ENCODE peak calls at places on chromosomes 5 and 9, in six cellular contexts. E is nephron progenitor cell; Q is activated CD8-positive, alpha-beta T cell treated with anti-CD3 and anti-CD28 coated beads for 36 hours; C is HFFc6; L is progenitor cell of endocrine pancreas; Z is type B pancreatic cell. T is an unnamed sample.

GRCh38 chr5:50553560-50553984 is 112.5 kb upstream of the EMB start:
- DNase-seq in E (no peak), Q (no peak), C (no peak), L (no peak), Z (no peak), T (peak; percentile 31)

GRCh38 chr5:32390819-32391591 is 53.5 kb downstream of the ZFR start:
- DNase-seq in E (no peak), Q (no peak), C (peak; percentile 91), L (no peak), Z (no peak), T (no peak)

GRCh38 chr9:113511047-113511521 is 47.6 kb downstream of the RGS3 start:
- DNase-seq in E (no peak), Q (no peak), C (no peak), L (no peak), Z (no peak), T (peak; percentile 9)

GRCh38 chr5:141919218-141920129 is 4.2 kb upstream of the DELE1 start:
- DNase-seq in E (no peak), Q (no peak), C (no peak), L (no peak), Z (no peak), T (no peak)

GRCh38 chr9:83933804-83934203 is 12.6 kb upstream of the KIF27 start:
- DNase-seq in E (no peak), Q (no peak), C (no peak), L (no peak), Z (no peak), T (no peak)

GRCh38 chr9:89660286-89660685 is 55.5 kb downstream of the GADD45G start:
- DNase-seq in E (no peak), Q (no peak), C (no peak), L (no peak), Z (no peak), T (no peak)

GRCh38 chr9:124721109-124721850 is 49.8 kb downstream of the NR6A1 start:
- DNase-seq in E (no peak), Q (no peak), C (peak; percentile 81), L (no peak), Z (no peak), T (no peak)

GRCh38 chr5:63719147-63719546 is 243.1 kb downstream of the HTR1A start:
- DNase-seq in E (no peak), Q (no peak), C (no peak), L (no peak), Z (no peak), T (no peak)

GRCh38 chr5:136062563-136063274 is 33.9 kb downstream of the TGFBI start:
- DNase-seq in E (no peak), Q (peak; percentile 34), C (peak; percentile 57), L (no peak), Z (peak; percentile 16), T (peak; percentile 55)

GRCh38 chr5:157593036-157593435 is 17.5 kb upstream of the ADAM19 start:
- DNase-seq in E (no peak), Q (no peak), C (no peak), L (no peak), Z (no peak), T (no peak)

GRCh38 chr9:22203371-22204138 is 194.4 kb upstream of the CDKN2B start:
- DNase-seq in E (no peak), Q (no peak), C (no peak), L (no peak), Z (no peak), T (no peak)

GRCh38 chr5:158976035-158976434 is 123.7 kb downstream of the EBF1 start:
- DNase-seq in E (no peak), Q (no peak), C (peak; percentile 15), L (no peak), Z (no peak), T (no peak)

GRCh38 chr5:89260254-89260653 is 377.3 kb upstream of the MEF2C start:
- DNase-seq in E (no peak), Q (no peak), C (peak; percentile 8), L (no peak), Z (no peak), T (peak; percentile 7)
- TF ChIP-seq CTCF in E (no peak), Q (no peak), C (peak; percentile 42), L (no peak), Z (no peak), T (no peak)

GRCh38 chr9:130994546-130995398 is 14.2 kb upstream of the LAMC3 start:
- DNase-seq in E (no peak), Q (no peak), C (no peak), L (no peak), Z (no peak), T (no peak)
- TF ChIP-seq CTCF in E (no peak), Q (no peak), C (no peak), L (no peak), Z (no peak), T (no peak)

GRCh38 chr9:91192785-91193657 is 168.7 kb downstream of the AUH start:
- DNase-seq in E (peak; percentile 61), Q (peak; percentile 92), C (peak; percentile 99), L (peak; percentile 30), Z (no peak), T (peak; percentile 69)
- TF ChIP-seq CTCF in E (peak; percentile 17), Q (no peak), C (peak; percentile 27), L (peak; percentile 47), Z (peak; percentile 54), T (no peak)

GRCh38 chr5:26329562-26330189 is 708.7 kb downstream of the CDH9 start:
- DNase-seq in E (no peak), Q (no peak), C (no peak), L (no peak), Z (no peak), T (no peak)
- TF ChIP-seq CTCF in E (peak; percentile 58), Q (no peak), C (peak; percentile 56), L (peak; percentile 65), Z (peak; percentile 78), T (no peak)

GRCh38 chr5:132464155-132464939 is 26.2 kb downstream of the IRF1 start:
- DNase-seq in E (no peak), Q (peak; percentile 76), C (no peak), L (no peak), Z (no peak), T (peak; percentile 43)
- TF ChIP-seq CTCF in E (no peak), Q (no peak), C (peak; percentile 44), L (no peak), Z (no peak), T (peak; percentile 38)

GRCh38 chr9:137968235-137968634 is 90.7 kb downstream of the CACNA1B start:
- DNase-seq in E (no peak), Q (no peak), C (no peak), L (no peak), Z (peak; percentile 55), T (no peak)
- TF ChIP-seq CTCF in E (peak; percentile 20), Q (no peak), C (no peak), L (peak; percentile 23), Z (peak; percentile 51), T (no peak)

GRCh38 chr5:119217183-119217582 is 138.6 kb upstream of the TNFAIP8 start:
- DNase-seq in E (no peak), Q (no peak), C (no peak), L (no peak), Z (no peak), T (no peak)

GRCh38 chr5:119207105-119207504 is 136.2 kb downstream of the DMXL1 start:
- DNase-seq in E (no peak), Q (no peak), C (no peak), L (no peak), Z (no peak), T (no peak)

GRCh38 chr5:119212666-119213065 is 141.8 kb downstream of the DMXL1 start:
- DNase-seq in E (no peak), Q (no peak), C (no peak), L (no peak), Z (no peak), T (no peak)

GRCh38 chr5:119212026-119212425 is 141.1 kb downstream of the DMXL1 start:
- DNase-seq in E (no peak), Q (no peak), C (no peak), L (no peak), Z (no peak), T (no peak)
- TF ChIP-seq CTCF in E (no peak), Q (no peak), C (no peak), L (no peak), Z (no peak), T (no peak)

GRCh38 chr5:55308254-55308836 is 556 bp downstream of the MTREX start:
- DNase-seq in E (peak; percentile 5), Q (peak; percentile 26), C (peak; percentile 22), L (no peak), Z (no peak), T (peak; percentile 4)
- TF ChIP-seq CTCF in E (no peak), Q (no peak), C (peak; percentile 33), L (no peak), Z (no peak), T (no peak)

GRCh38 chr5:54159153-54159836 is 151.1 kb downstream of the ARL15 start:
- DNase-seq in E (no peak), Q (no peak), C (peak; percentile 74), L (no peak), Z (no peak), T (no peak)
- TF ChIP-seq CTCF in E (no peak), Q (no peak), C (peak; percentile 36), L (no peak), Z (no peak), T (no peak)